ENCODE peak calls at places on chromosomes 1 and 21, in six cellular contexts. H, P, R, J, F and D are unnamed samples.

GRCh38 chr1:87644500-87645245 is 316.0 kb downstream of the LMO4 start:
- DNase-seq in F (no peak), P (peak), H (peak), J (no peak), R (no peak), D (no peak)

GRCh38 chr1:161721738-161722343 is 497 bp downstream of the FCRLB start:
- DNase-seq in F (no peak), R (no peak), H (peak), P (no peak), J (no peak), D (no peak)

GRCh38 chr1:192453360-192454045 is 122.1 kb upstream of the RGS1 start:
- DNase-seq in R (no peak), F (no peak), J (no peak), H (peak), P (no peak), D (no peak)

GRCh38 chr1:64828829-64829228 is 84.0 kb downstream of the RAVER2 start:
- DNase-seq in J (no peak), R (no peak), H (no peak), P (no peak), F (no peak), D (no peak)

GRCh38 chr21:32499249-32500055 is 85.9 kb downstream of the TCP10L start:
- DNase-seq in P (no peak), H (peak), F (no peak), J (no peak), R (no peak), D (no peak)

GRCh38 chr1:227357229-227358078 is 39.2 kb upstream of the CDC42BPA start:
- DNase-seq in F (no peak), H (peak), J (peak), P (no peak), R (no peak), D (no peak)

GRCh38 chr1:7703321-7704213 is 67.5 kb upstream of the VAMP3 start:
- DNase-seq in R (no peak), P (peak), H (no peak), F (peak), J (no peak), D (peak)

GRCh38 chr1:193355179-193355578 is 168.8 kb upstream of the B3GALT2 start:
- DNase-seq in J (no peak), H (peak), F (no peak), R (no peak), P (no peak), D (no peak)

GRCh38 chr1:157496121-157496526 is 56.2 kb downstream of the FCRL5 start:
- DNase-seq in F (peak), P (peak), J (no peak), R (no peak), H (peak), D (no peak)